ENCODE peak calls at places on chromosome 18, in four cellular contexts. Q, H, P and B are unnamed samples.

GRCh38 chr18:32707153-32707552 is 65.7 kb downstream of the KLHL14 start:
- DNase-seq in P (no peak), H (no peak), Q (no peak), B (no peak)

GRCh38 chr18:71442830-71443229 is 1101.3 kb downstream of the CBLN2 start:
- DNase-seq in H (no peak), Q (no peak), P (no peak), B (no peak)

GRCh38 chr18:52237551-52237950 is 102.4 kb upstream of the DCC start:
- DNase-seq in P (no peak), Q (no peak), H (no peak), B (no peak)

GRCh38 chr18:43587538-43588153 is 310.4 kb upstream of the SYT4 start:
- DNase-seq in Q (peak), H (no peak), P (peak), B (peak)

GRCh38 chr18:39939209-39939608 is 2015.8 kb upstream of the PIK3C3 start:
- DNase-seq in H (no peak), Q (no peak), P (no peak), B (no peak)

GRCh38 chr18:8871484-8871883 is 166.1 kb downstream of the MTCL1 start:
- DNase-seq in Q (no peak), P (no peak), H (no peak), B (no peak)

GRCh38 chr18:28357785-28358401 is 181.0 kb upstream of the CDH2 start:
- DNase-seq in Q (no peak), P (no peak), H (no peak), B (peak)

GRCh38 chr18:55320399-55321255 is 267.4 kb downstream of the TCF4 start:
- DNase-seq in P (peak), H (no peak), Q (no peak), B (no peak)

GRCh38 chr18:34837769-34838194 is 127.7 kb downstream of the DTNA start:
- DNase-seq in P (no peak), H (no peak), Q (no peak), B (no peak)

GRCh38 chr18:8752329-8752728 is 47.0 kb downstream of the MTCL1 start:
- DNase-seq in P (no peak), Q (no peak), H (no peak), B (no peak)

GRCh38 chr18:37654034-37654433 is 88.4 kb upstream of the CELF4 start:
- DNase-seq in H (no peak), P (no peak), Q (no peak), B (no peak)

GRCh38 chr18:1542230-1542774 is 637.6 kb downstream of the ADCYAP1 start:
- DNase-seq in P (no peak), Q (no peak), H (no peak), B (no peak)

GRCh38 chr18:32879497-32879896 is 106.7 kb upstream of the KLHL14 start:
- DNase-seq in H (no peak), P (no peak), Q (no peak), B (no peak)

GRCh38 chr18:52341617-52342381 is 1.8 kb downstream of the DCC start:
- DNase-seq in P (no peak), H (no peak), Q (no peak), B (no peak)

GRCh38 chr18:25434771-25435461 is 83.0 kb upstream of the ZNF521 start:
- DNase-seq in H (no peak), Q (no peak), P (no peak), B (no peak)

GRCh38 chr18:32753656-32754221 is 19.1 kb downstream of the KLHL14 start:
- DNase-seq in H (no peak), Q (no peak), P (no peak), B (no peak)

GRCh38 chr18:13528739-13529392 is 197.5 kb downstream of the FAM210A start:
- DNase-seq in Q (no peak), P (no peak), H (no peak), B (no peak)

GRCh38 chr18:48230459-48231113 is 178.6 kb downstream of the ZBTB7C start:
- DNase-seq in P (peak), H (no peak), Q (peak), B (peak)

GRCh38 chr18:45621068-45621511 is 5.8 kb downstream of the SLC14A2 start:
- DNase-seq in H (no peak), P (peak), Q (peak), B (peak)

GRCh38 chr18:58215005-58215404 is 171.0 kb downstream of the NEDD4L start:
- DNase-seq in Q (no peak), H (no peak), P (no peak), B (no peak)

GRCh38 chr18:55054591-55054990 is 95.3 kb upstream of the CCDC68 start:
- DNase-seq in Q (no peak), P (no peak), H (no peak), B (no peak)

GRCh38 chr18:41761329-41762028 is 193.6 kb upstream of the PIK3C3 start:
- DNase-seq in Q (no peak), P (no peak), H (no peak), B (no peak)

GRCh38 chr18:13374468-13375301 is 156.1 kb downstream of the LDLRAD4 start:
- DNase-seq in P (no peak), Q (no peak), H (no peak), B (no peak)

GRCh38 chr18:35117372-35117771 is 76.2 kb downstream of the MAPRE2 start:
- DNase-seq in P (no peak), Q (no peak), H (no peak), B (peak)

GRCh38 chr18:76495435-76496199 is 575 bp upstream of the ZNF516 start:
- DNase-seq in P (peak), H (no peak), Q (peak), B (no peak)

GRCh38 chr18:38956068-38956467 is 1390.5 kb upstream of the CELF4 start:
- DNase-seq in H (no peak), Q (no peak), P (no peak), B (no peak)

GRCh38 chr18:38077219-38077618 is 511.6 kb upstream of the CELF4 start:
- DNase-seq in H (no peak), P (no peak), Q (no peak), B (no peak)

GRCh38 chr18:60905699-60906098 is 427.5 kb upstream of the CDH20 start:
- DNase-seq in Q (no peak), P (no peak), H (no peak), B (no peak)

GRCh38 chr18:3250237-3251107 is 2.9 kb downstream of the MYL12A start:
- DNase-seq in P (peak), H (no peak), Q (no peak), B (no peak)
- H3K4me3 ChIP-seq in P (peak), H (peak), Q (peak), B (no peak)

DNA sequence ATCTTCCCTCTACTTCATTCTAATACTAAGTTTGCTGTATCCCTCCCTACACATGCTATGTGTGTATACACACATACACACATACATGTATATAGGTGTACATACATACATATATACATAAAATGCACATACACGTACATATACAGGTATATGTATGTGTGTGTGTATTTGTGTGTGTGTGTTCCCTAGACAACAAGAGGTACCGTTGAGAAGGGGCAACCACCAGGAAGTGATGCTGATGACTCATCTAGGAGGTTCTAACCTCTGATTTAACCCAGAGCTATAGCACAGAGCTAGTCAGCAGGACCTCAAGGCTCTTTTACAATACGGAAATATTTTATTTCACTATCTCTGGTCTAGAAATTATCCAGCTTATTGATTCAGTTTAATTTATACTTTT is 139.2 kb downstream of the LAMA3 start:
- DNase-seq in H (no peak), Q (peak), P (peak), B (peak)
- H3K4me3 ChIP-seq in H (no peak), Q (no peak), P (no peak), B (no peak)

GRCh38 chr18:62584241-62585120 is 61.7 kb downstream of the ZCCHC2 start:
- DNase-seq in H (peak), Q (peak), P (peak), B (peak)
- H3K4me3 ChIP-seq in H (peak), Q (no peak), P (no peak), B (peak)

DNA sequence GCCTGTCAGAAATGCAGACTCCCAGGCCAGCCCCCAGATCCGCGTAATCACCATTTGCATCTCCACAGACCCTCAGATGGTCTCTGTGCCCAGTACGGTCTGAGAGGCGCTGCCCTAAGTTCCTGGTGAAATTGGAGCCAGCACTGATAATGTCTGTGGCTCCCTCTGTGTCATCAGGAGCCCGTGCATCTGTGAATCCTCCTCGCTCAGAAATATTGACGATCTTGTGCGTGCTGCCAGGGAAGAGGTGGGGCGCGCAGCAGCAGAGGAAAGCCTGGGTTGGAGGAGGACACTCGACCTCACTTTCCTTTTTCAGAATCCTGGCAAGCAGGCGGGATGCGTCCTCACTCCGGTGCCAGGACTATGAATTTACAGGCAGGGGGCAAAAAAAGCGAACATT is 686.1 kb upstream of the SALL3 start:
- DNase-seq in Q (no peak), H (no peak), P (no peak), B (no peak)
- H3K4me3 ChIP-seq in Q (no peak), H (no peak), P (no peak), B (no peak)

GRCh38 chr18:7269903-7270302 is 39.0 kb downstream of the LRRC30 start:
- DNase-seq in Q (no peak), P (no peak), H (no peak), B (no peak)

GRCh38 chr18:7273301-7273911 is 42.5 kb downstream of the LRRC30 start:
- DNase-seq in P (no peak), Q (peak), H (peak), B (no peak)

GRCh38 chr18:7272268-7273049 is 41.6 kb downstream of the LRRC30 start:
- DNase-seq in P (no peak), H (no peak), Q (peak), B (peak)
- H3K4me3 ChIP-seq in P (no peak), H (peak), Q (peak), B (no peak)

GRCh38 chr18:49487711-49488310 is 777 bp upstream of the C18orf32 start:
- DNase-seq in H (no peak), P (peak), Q (no peak), B (no peak)
- H3K4me3 ChIP-seq in H (peak), P (peak), Q (peak), B (peak)

GRCh38 chr18:69257861-69258458 is 142.7 kb upstream of the DOK6 start:
- DNase-seq in Q (no peak), H (no peak), P (no peak), B (no peak)
- H3K4me3 ChIP-seq in Q (no peak), H (no peak), P (no peak), B (no peak)

DNA sequence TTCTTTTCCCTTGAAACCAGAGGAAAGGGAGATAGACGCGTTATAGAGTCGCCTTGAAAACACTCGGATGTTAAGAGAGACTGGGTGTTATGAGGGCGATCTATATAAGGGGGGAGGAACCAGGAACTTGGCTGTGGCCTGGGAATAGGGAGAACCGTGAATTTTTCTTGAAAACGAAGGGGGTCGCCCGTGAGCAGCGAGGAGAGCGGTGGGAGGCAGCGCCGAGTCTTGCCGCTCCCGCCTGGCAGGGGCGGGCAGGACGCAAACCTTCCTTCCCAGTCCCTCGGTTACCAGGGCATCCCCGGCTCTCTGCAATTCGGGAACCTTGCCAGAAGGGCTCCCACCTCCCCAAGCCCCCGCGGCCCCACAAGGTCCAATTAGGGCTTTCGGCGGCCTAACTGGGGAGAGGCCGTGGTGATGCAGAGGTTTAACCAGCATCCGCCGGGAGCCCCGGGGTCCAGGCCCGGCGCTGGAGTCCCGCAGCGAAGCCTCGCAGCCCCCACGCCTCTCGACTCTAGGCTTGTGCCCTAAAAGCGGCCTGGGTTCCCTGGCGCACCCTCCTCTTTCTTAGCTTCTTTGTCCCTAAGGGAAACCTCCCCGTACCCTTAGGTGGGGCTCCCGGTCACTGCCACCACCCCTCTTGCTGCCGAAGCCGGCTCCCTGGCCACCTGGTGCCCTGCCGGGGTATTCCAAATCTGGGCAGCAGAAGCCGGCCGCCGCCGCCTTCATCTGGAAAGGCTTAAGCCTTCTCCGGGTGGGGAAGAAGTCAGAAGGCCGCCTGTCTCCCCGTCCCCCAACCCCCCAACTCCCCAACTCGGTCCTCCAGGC is 708 bp upstream of the FHOD3 start:
- DNase-seq in H (no peak), P (peak), Q (peak), B (no peak)
- H3K4me3 ChIP-seq in H (peak), P (peak), Q (peak), B (no peak)

GRCh38 chr18:6795307-6795706 is 65.8 kb downstream of the ARHGAP28 start:
- DNase-seq in H (no peak), Q (no peak), P (no peak), B (no peak)
- H3K4me3 ChIP-seq in H (no peak), Q (no peak), P (no peak), B (no peak)

GRCh38 chr18:26628017-26628416 is 79.7 kb upstream of the KCTD1 start:
- DNase-seq in P (no peak), Q (no peak), H (no peak), B (no peak)
- H3K4me3 ChIP-seq in P (no peak), Q (no peak), H (no peak), B (no peak)